ENCODE peak calls at places on chromosomes 2 and 18, in four cellular contexts. One of them, this sample, is unnamed.

GRCh38 chr2:164840458-164840929 is 1.1 kb downstream of the COBLL1 start:
- DNase-seq in KG1: no peak
- DNase-seq in hypothalamus: no peak
- DNase-seq in RPMI7951: no peak
- DNase-seq in this sample: peak

GRCh38 chr2:227884511-227884947 is 13.1 kb downstream of the DAW1 start:
- DNase-seq in KG1: peak
- DNase-seq in RPMI7951: peak
- DNase-seq in hypothalamus: peak
- DNase-seq in this sample: peak

GRCh38 chr2:197109326-197109725 is 182.8 kb upstream of the PGAP1 start:
- DNase-seq in KG1: no peak
- DNase-seq in hypothalamus: no peak
- DNase-seq in RPMI7951: no peak
- DNase-seq in this sample: no peak

GRCh38 chr2:183927367-183928355 is 670.7 kb upstream of the ZNF804A start:
- DNase-seq in RPMI7951: no peak
- DNase-seq in KG1: no peak
- DNase-seq in hypothalamus: no peak
- DNase-seq in this sample: peak

GRCh38 chr2:136384541-136385303 is 266.8 kb upstream of the CXCR4 start:
- DNase-seq in KG1: peak
- DNase-seq in hypothalamus: no peak
- DNase-seq in RPMI7951: peak
- DNase-seq in this sample: peak

GRCh38 chr2:134782792-134783191 is 55.6 kb upstream of the ACMSD start:
- DNase-seq in hypothalamus: no peak
- DNase-seq in KG1: no peak
- DNase-seq in RPMI7951: peak
- DNase-seq in this sample: no peak

GRCh38 chr18:35816003-35816402 is 156.5 kb upstream of the RMP24 start:
- DNase-seq in hypothalamus: no peak
- DNase-seq in KG1: no peak
- DNase-seq in RPMI7951: no peak
- DNase-seq in this sample: no peak

GRCh38 chr2:40127890-40128548 is 323.9 kb downstream of the SLC8A1 start:
- DNase-seq in KG1: no peak
- DNase-seq in hypothalamus: no peak
- DNase-seq in RPMI7951: peak
- DNase-seq in this sample: no peak

GRCh38 chr2:25335204-25335603 is 6.5 kb downstream of the DNMT3A start:
- DNase-seq in KG1: no peak
- DNase-seq in hypothalamus: no peak
- DNase-seq in RPMI7951: no peak
- DNase-seq in this sample: no peak

GRCh38 chr2:23419171-23420090 is 34.5 kb downstream of the KLHL29 start:
- DNase-seq in KG1: no peak
- DNase-seq in hypothalamus: no peak
- DNase-seq in RPMI7951: no peak
- DNase-seq in this sample: no peak

GRCh38 chr2:206572725-206573124 is 69.6 kb upstream of the FAM237A start:
- DNase-seq in KG1: no peak
- DNase-seq in RPMI7951: no peak
- DNase-seq in hypothalamus: no peak
- DNase-seq in this sample: no peak

GRCh38 chr18:7821784-7822183 is 254.7 kb downstream of the PTPRM start:
- DNase-seq in hypothalamus: no peak
- DNase-seq in RPMI7951: no peak
- DNase-seq in KG1: no peak
- DNase-seq in this sample: no peak

GRCh38 chr2:26982102-26982742 is 11.8 kb downstream of the MAPRE3 start:
- DNase-seq in KG1: no peak
- DNase-seq in RPMI7951: peak
- DNase-seq in hypothalamus: peak
- DNase-seq in this sample: peak

GRCh38 chr2:151040036-151040435 is 221.6 kb downstream of the RBM43 start:
- DNase-seq in KG1: no peak
- DNase-seq in RPMI7951: no peak
- DNase-seq in hypothalamus: no peak
- DNase-seq in this sample: no peak

GRCh38 chr2:253202-253638 is 10.6 kb downstream of the SH3YL1 start:
- DNase-seq in hypothalamus: no peak
- DNase-seq in RPMI7951: no peak
- DNase-seq in KG1: no peak
- DNase-seq in this sample: no peak

GRCh38 chr18:69845588-69846506 is 101.8 kb downstream of the CD226 start:
- DNase-seq in RPMI7951: peak
- DNase-seq in KG1: no peak
- DNase-seq in hypothalamus: no peak
- DNase-seq in this sample: peak

GRCh38 chr2:16413947-16414346 is 251.7 kb downstream of the CYRIA start:
- DNase-seq in RPMI7951: no peak
- DNase-seq in KG1: no peak
- DNase-seq in hypothalamus: no peak
- DNase-seq in this sample: no peak